ENCODE peak calls at places on chromosomes 7 and 10, in nine cellular contexts. Y, K, U, J, P, M, I, Q and W are unnamed samples.
A peak's percentile ranks its signal among the peaks of the same experiment; 100 is the strongest.

GRCh38 chr7:12477620-12478019 is 74.0 kb upstream of the VWDE start:
- DNase-seq in K (no peak), P (no peak), M (no peak), U (no peak), J (no peak), I (no peak), Q (no peak), Y (no peak), W (no peak)

GRCh38 chr10:43683451-43684197 is 34.9 kb upstream of the ZNF32 start:
- DNase-seq in K (no peak), Y (no peak), M (peak; percentile 9), U (no peak), I (peak; percentile 26), Q (peak; percentile 26), P (no peak), J (no peak), W (no peak)

GRCh38 chr7:16504019-16504418 is 22.6 kb upstream of the LRRC72 start:
- DNase-seq in M (no peak), U (no peak), Q (no peak), Y (no peak), P (no peak), K (no peak), I (peak; percentile 15), J (no peak), W (no peak)

GRCh38 chr10:71393841-71394475 is 2.8 kb upstream of the CDH23 start:
- DNase-seq in J (no peak), K (no peak), U (no peak), Q (no peak), M (no peak), Y (no peak), I (no peak), P (no peak), W (no peak)

GRCh38 chr10:6039711-6040110 is 22.5 kb downstream of the IL2RA start:
- DNase-seq in Q (no peak), U (no peak), M (no peak), Y (no peak), K (no peak), I (no peak), J (peak; percentile 16), P (no peak), W (no peak)

GRCh38 chr7:157791261-157791660 is 454.5 kb downstream of the DNAJB6 start:
- DNase-seq in U (no peak), J (no peak), Q (no peak), M (no peak), Y (no peak), I (no peak), P (no peak), K (no peak), W (no peak)

GRCh38 chr10:72276421-72277339 is 3.0 kb downstream of the DDIT4 start:
- DNase-seq in P (peak; percentile 47), Q (no peak), K (no peak), J (no peak), M (no peak), Y (peak; percentile 60), U (peak; percentile 47), I (peak; percentile 87), W (no peak)

GRCh38 chr7:115831371-115831770 is 199.2 kb downstream of the TFEC start:
- DNase-seq in J (no peak), I (no peak), K (no peak), P (no peak), U (no peak), Q (no peak), Y (no peak), M (no peak), W (no peak)

GRCh38 chr10:25084447-25084846 is 68.0 kb downstream of the THNSL1 start:
- DNase-seq in Y (no peak), K (no peak), M (no peak), P (no peak), J (no peak), I (no peak), U (no peak), Q (no peak), W (no peak)

GRCh38 chr7:83794834-83795233 is 145.9 kb upstream of the SEMA3E start:
- DNase-seq in P (no peak), I (no peak), Q (peak; percentile 13), Y (no peak), U (no peak), J (no peak), K (no peak), M (no peak), W (no peak)

GRCh38 chr7:371119-371778 is 81.3 kb downstream of the FOXL3 start:
- DNase-seq in P (peak; percentile 27), Q (no peak), I (no peak), U (no peak), M (no peak), J (no peak), K (no peak), Y (peak; percentile 48), W (no peak)

GRCh38 chr10:120578123-120578522 is 121.1 kb downstream of the PLPP4 start:
- DNase-seq in J (no peak), U (no peak), Y (no peak), K (no peak), M (no peak), Q (peak; percentile 30), I (no peak), P (no peak), W (no peak)

GRCh38 chr10:120581496-120581895 is 124.5 kb downstream of the PLPP4 start:
- DNase-seq in Q (no peak), P (no peak), U (no peak), I (no peak), M (no peak), Y (peak; percentile 14), K (no peak), J (no peak), W (no peak)

GRCh38 chr10:120580651-120581259 is 123.7 kb downstream of the PLPP4 start:
- DNase-seq in P (no peak), Y (peak; percentile 78), M (no peak), I (no peak), Q (peak; percentile 22), K (no peak), U (no peak), J (no peak), W (no peak)

GRCh38 chr10:120575411-120575810 is 118.4 kb downstream of the PLPP4 start:
- DNase-seq in J (no peak), U (no peak), P (no peak), I (no peak), Q (no peak), K (no peak), M (no peak), Y (no peak), W (no peak)

DNA sequence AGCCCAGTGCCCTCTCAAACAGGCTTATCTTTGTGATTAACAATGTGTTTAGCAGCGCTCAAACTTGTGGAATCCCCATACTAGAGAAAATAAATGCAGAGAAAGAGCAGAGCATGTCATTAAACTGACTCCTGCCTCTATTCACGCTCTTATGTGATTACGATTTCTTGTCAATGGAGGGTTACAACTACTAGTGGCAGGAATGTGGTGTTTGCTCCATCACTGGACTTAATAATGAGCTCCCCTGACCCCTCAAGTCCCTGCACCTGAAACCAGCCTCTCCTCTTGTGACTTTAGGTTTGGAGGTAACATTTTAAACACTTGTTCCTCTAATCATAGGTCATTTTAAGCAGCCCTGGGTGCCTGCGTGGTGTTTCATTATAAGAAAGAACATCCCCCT is 121.9 kb downstream of the PLPP4 start:
- DNase-seq in K (no peak), Y (no peak), P (no peak), M (no peak), U (no peak), I (no peak), Q (no peak), J (no peak), W (no peak)
- TF ChIP-seq CTCF in K (no peak), Y (no peak), P (no peak), M (no peak), U (no peak), I (no peak), Q (no peak), J (no peak), W (no peak)

DNA sequence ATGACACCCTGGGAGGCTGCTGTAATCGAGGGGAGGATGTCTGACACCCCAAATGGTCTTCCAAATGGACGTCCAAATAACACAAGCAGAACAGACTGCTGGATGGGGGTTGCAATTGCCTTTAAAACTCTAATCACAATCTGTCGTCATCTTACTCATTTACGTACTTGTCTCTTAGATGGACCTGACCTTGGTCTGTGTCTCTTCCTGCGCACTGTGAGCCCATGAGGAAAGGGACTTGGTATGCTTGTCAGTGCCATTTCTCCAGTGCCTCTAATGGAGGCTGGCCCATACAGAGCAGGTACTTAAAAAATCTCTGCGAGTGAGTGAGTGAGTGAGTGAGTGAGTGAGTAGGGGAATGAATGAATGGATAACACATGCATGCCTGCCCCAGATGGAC is 93.3 kb downstream of the DLG5 start:
- DNase-seq in Y (no peak), I (no peak), P (no peak), U (no peak), K (no peak), J (no peak), Q (no peak), M (no peak), W (no peak)
- TF ChIP-seq CTCF in Y (no peak), I (no peak), P (no peak), U (no peak), K (no peak), J (no peak), Q (no peak), M (no peak), W (no peak)

GRCh38 chr7:106778656-106779250 is 86.3 kb upstream of the PIK3CG start:
- DNase-seq in U (no peak), P (no peak), I (no peak), Y (no peak), M (no peak), J (no peak), K (no peak), Q (no peak), W (no peak)

GRCh38 chr7:106781007-106781406 is 84.1 kb upstream of the PIK3CG start:
- DNase-seq in I (no peak), P (no peak), Y (no peak), U (no peak), J (no peak), M (no peak), K (no peak), Q (no peak), W (no peak)

GRCh38 chr7:106777666-106778299 is 87.3 kb upstream of the PIK3CG start:
- DNase-seq in Y (no peak), Q (no peak), U (no peak), M (no peak), K (no peak), P (no peak), I (no peak), J (no peak), W (no peak)

GRCh38 chr7:106781828-106782544 is 83.1 kb upstream of the PIK3CG start:
- DNase-seq in P (no peak), M (no peak), Y (no peak), K (no peak), Q (no peak), I (no peak), U (no peak), J (no peak), W (no peak)

GRCh38 chr7:106779877-106780276 is 85.2 kb upstream of the PIK3CG start:
- DNase-seq in M (peak; percentile 29), U (no peak), K (no peak), J (no peak), Y (peak; percentile 69), Q (peak; percentile 13), P (peak; percentile 53), I (no peak), W (no peak)
- TF ChIP-seq CTCF in M (peak; percentile 41), U (no peak), K (no peak), J (no peak), Y (peak; percentile 27), Q (no peak), P (no peak), I (no peak), W (no peak)

DNA sequence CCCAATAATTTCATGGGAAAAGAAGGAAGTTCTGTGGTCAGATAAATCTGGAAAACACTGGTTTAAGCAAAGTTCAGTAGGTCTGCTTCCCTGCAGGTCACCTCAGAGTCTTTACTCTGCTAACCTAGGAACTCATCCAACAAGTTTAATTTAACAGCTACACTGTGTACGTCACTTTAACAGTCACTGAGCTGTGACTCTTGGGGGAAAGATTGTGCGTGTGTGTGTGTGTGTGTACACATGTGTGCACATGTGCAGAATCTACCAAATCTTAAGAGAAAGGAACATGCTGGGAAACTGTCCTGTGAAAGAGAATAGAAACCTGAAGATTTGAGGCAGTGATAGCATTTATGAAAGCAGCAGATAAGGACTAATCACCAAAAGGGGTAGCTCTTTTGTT is 62.6 kb downstream of the IKZF1 start:
- DNase-seq in Q (no peak), J (no peak), K (no peak), I (no peak), M (no peak), U (no peak), Y (no peak), P (no peak), W (no peak)
- TF ChIP-seq CTCF in Q (no peak), J (no peak), K (no peak), I (no peak), M (no peak), U (no peak), Y (no peak), P (no peak), W (no peak)